ENCODE peak calls at places on chromosome 6, in five cellular contexts. W is tibial artery, H is heart left ventricle, Q is mammary epithelial cell, O is ascending aorta. V is an unnamed sample.

GRCh38 chr6:4382362-4382853 is 247.0 kb upstream of the ECI2 start:
- DNase-seq in O (no peak), Q (no peak), H (no peak), W (no peak), V (no peak)

GRCh38 chr6:14674867-14675648 is 557.5 kb downstream of the CD83 start:
- DNase-seq in H (no peak), O (no peak), W (no peak), Q (no peak), V (peak; percentile 22)

GRCh38 chr6:31871068-31871659 is 7.6 kb downstream of the SLC44A4 start:
- DNase-seq in W (no peak), O (no peak), H (no peak), Q (no peak), V (no peak)

GRCh38 chr6:10989587-10989986 is 54.5 kb downstream of the ELOVL2 start:
- DNase-seq in Q (no peak), O (no peak), H (no peak), W (no peak), V (no peak)

GRCh38 chr6:17385660-17386059 is 7.7 kb upstream of the CAP2 start:
- DNase-seq in H (no peak), Q (peak; percentile 54), O (no peak), W (no peak), V (peak; percentile 79)

GRCh38 chr6:484729-485111 is 93.2 kb downstream of the IRF4 start:
- DNase-seq in H (no peak), Q (no peak), O (no peak), W (no peak), V (no peak)

GRCh38 chr6:132400641-132401119 is 595 bp downstream of the MOXD1 start:
- DNase-seq in H (no peak), W (no peak), O (no peak), Q (no peak), V (no peak)

GRCh38 chr6:52317841-52318581 is 33.5 kb upstream of the MCM3 start:
- DNase-seq in W (no peak), Q (peak; percentile 35), O (no peak), H (no peak), V (no peak)

GRCh38 chr6:7052441-7052936 is 55.3 kb upstream of the RREB1 start:
- DNase-seq in W (no peak), O (no peak), Q (peak; percentile 7), H (peak; percentile 59), V (no peak)

GRCh38 chr6:121857551-121857950 is 422.1 kb downstream of the GJA1 start:
- DNase-seq in H (no peak), Q (peak; percentile 5), O (no peak), W (no peak), V (no peak)

GRCh38 chr6:143556529-143556928 is 45.0 kb upstream of the FUCA2 start:
- DNase-seq in H (no peak), O (no peak), W (no peak), Q (no peak), V (no peak)

GRCh38 chr6:29941476-29941875 is 856 bp upstream of the HLA-A start:
- DNase-seq in W (no peak), O (no peak), H (no peak), Q (peak; percentile 73), V (peak; percentile 26)

GRCh38 chr6:56388414-56388752 is 141.0 kb upstream of the COL21A1 start:
- DNase-seq in W (no peak), H (no peak), O (no peak), Q (peak; percentile 9), V (no peak)

GRCh38 chr6:94953867-94954631 is 623.3 kb upstream of the MANEA start:
- DNase-seq in W (no peak), O (no peak), H (no peak), Q (no peak), V (no peak)

GRCh38 chr6:152360016-152360415 is 277.1 kb downstream of the SYNE1 start:
- DNase-seq in H (no peak), Q (no peak), O (no peak), W (no peak), V (no peak)

GRCh38 chr6:1406306-1407058 is 17.1 kb downstream of the FOXF2 start:
- DNase-seq in H (no peak), Q (no peak), O (no peak), W (no peak), V (no peak)

GRCh38 chr6:79040083-79040482 is 38.0 kb downstream of the PHIP start:
- DNase-seq in O (no peak), H (no peak), W (no peak), Q (peak; percentile 9), V (no peak)

GRCh38 chr6:165045631-165046030 is 263.8 kb downstream of the C6orf118 start:
- DNase-seq in W (no peak), H (no peak), Q (no peak), O (no peak), V (no peak)

GRCh38 chr6:36683145-36683655 is 4.7 kb downstream of the CDKN1A start:
- DNase-seq in W (no peak), Q (no peak), O (no peak), H (no peak), V (no peak)

GRCh38 chr6:169172435-169172834 is 81.2 kb downstream of the THBS2 start:
- DNase-seq in Q (peak; percentile 76), O (peak; percentile 84), W (peak; percentile 95), H (no peak), V (peak; percentile 85)

GRCh38 chr6:105432797-105433196 is 29.9 kb upstream of the PREP start:
- DNase-seq in Q (peak; percentile 69), H (no peak), O (no peak), W (no peak), V (peak; percentile 76)

GRCh38 chr6:149545258-149545753 is 537 bp downstream of the PPIL4 start:
- DNase-seq in Q (no peak), H (peak; percentile 42), O (no peak), W (peak; percentile 71), V (peak; percentile 19)
- TF ChIP-seq CTCF in Q (no peak), H (no peak), O (no peak), W (no peak), V (peak; percentile 23)

GRCh38 chr6:157097255-157097936 is 225.9 kb downstream of the TMEM242 start:
- DNase-seq in O (no peak), Q (no peak), H (no peak), W (no peak), V (no peak)
- H3K27ac ChIP-seq in O (no peak overlapping the region), Q (no peak overlapping the region), H (no peak overlapping the region), W (no peak overlapping the region), V (no peak overlapping the region)

DNA sequence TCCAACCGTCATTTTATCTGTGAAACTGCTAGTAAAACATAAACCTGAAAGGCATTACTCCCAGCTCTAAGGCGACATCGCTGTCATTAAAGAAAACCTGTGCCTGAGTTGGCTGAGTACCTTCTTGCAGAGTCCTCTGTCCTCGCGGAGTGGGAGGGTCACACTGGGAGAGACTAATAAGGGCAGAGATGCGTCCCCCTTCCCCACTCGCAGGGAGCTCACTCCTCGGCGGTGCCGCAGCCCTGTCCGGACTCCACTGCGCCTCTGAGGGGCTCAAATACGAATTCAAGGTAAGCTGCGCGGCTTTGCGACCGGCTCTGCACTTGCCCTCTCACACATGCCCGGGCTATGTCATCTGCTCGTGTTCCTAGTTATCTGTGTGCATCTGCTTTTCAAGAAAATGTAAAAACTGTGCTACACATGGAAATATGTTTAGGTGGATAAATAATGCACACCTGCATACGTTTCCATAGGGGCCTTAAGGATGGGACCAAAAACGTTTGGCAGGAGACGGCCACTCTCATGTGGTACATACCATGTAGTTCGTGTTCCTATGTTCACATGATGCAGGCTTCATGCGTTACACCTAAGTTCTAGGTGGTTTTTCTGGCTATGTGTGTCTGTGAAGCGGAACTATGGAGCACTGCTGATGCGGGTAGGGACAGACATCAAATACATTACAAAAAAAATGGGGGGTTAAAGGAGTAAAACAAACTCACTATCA is at the start of gene COL19A1:
- DNase-seq in W (no peak), Q (no peak), H (peak; percentile 31), O (no peak), V (no peak)
- H3K4me1 ChIP-seq in W (peaks cover 17% of the 10 kb centered on the region), Q (peaks cover 21% of the 10 kb centered on the region), H (no peaks in the 10 kb centered on the region), O (peaks cover 5% of the 10 kb centered on the region), V (peaks cover 5% of the 10 kb centered on the region)

GRCh38 chr6:138278326-138278725 is 60.0 kb upstream of the PBOV1 start:
- DNase-seq in Q (no peak), W (no peak), O (no peak), H (no peak), V (peak; percentile 55)
- TF ChIP-seq CTCF in Q (peak; percentile 27), W (no peak), O (no peak), H (peak; percentile 43), V (peak; percentile 79)

DNA sequence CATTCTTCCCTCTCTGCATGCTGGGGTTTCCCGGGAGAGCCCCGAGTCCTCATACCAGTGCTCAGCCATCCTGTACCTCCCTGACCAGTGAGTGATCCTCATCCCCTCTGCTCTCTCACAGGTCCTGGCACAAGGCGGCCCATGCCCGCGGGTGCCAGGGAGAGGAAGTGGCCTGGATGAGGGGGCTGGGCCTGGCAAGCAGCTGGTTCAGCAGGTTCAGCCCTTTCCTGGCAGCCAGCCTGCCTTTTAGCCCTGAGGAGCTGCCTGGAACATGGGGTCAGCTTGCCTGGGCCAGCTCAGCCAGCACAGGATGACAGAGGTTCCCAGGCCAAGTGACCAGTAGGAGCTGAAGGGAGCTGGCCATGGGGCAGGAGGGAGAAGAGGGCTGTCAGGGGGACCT is 10.9 kb downstream of the MOCS1 start:
- DNase-seq in O (no peak), W (peak; percentile 90), H (no peak), Q (peak; percentile 65), V (peak; percentile 41)
- H3K27ac ChIP-seq in O (no peak overlapping the region), W (peak overlapping the region; percentile 56), H (no peak overlapping the region), Q (no peak overlapping the region), V (no peak overlapping the region)

DNA sequence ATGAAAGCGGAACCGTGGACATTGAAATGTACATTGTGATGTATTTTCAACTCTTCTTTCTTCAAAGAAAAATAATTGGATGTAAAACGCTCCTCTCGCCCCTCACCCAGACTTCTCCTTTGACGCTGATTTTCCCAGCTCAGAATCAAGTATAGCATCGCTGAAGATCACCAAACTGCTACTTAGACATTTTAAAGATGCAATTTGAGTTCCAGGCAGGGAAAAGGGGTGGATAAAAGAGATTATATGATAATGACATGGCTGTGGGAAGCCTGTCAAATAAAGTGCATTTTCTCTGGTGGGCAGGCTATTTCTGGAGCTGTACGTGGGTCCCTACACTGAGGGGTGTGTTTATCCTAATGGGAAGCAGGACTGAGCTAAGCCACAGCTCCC is 240.4 kb downstream of the CDC5L start:
- DNase-seq in W (no peak), H (no peak), Q (no peak), O (no peak), V (no peak)
- H3K4me1 ChIP-seq in W (no peaks in the 10 kb centered on the region), H (no peaks in the 10 kb centered on the region), Q (no peaks in the 10 kb centered on the region), O (no peaks in the 10 kb centered on the region), V (no peaks in the 10 kb centered on the region)

GRCh38 chr6:42084889-42085288 is 34.6 kb downstream of the TAF8 start:
- DNase-seq in W (no peak), Q (no peak), O (no peak), H (no peak), V (no peak)

GRCh38 chr6:42083530-42083929 is 33.2 kb downstream of the TAF8 start:
- DNase-seq in Q (no peak), O (no peak), H (no peak), W (no peak), V (no peak)

GRCh38 chr6:42088101-42088591 is 37.8 kb downstream of the TAF8 start:
- DNase-seq in H (peak; percentile 71), W (no peak), O (no peak), Q (peak; percentile 73), V (peak; percentile 64)

GRCh38 chr6:42086665-42087050 is 36.3 kb downstream of the TAF8 start:
- DNase-seq in O (no peak), H (no peak), W (no peak), Q (no peak), V (no peak)

GRCh38 chr6:42086046-42086664 is 35.8 kb downstream of the TAF8 start:
- DNase-seq in O (no peak), Q (no peak), W (no peak), H (no peak), V (no peak)
- TF ChIP-seq CTCF in O (no peak), Q (peak; percentile 41), W (no peak), H (peak; percentile 36), V (peak; percentile 34)

V was measured in foreskin keratinocyte.